ENCODE peak calls at places on chromosomes 16 and 17, in seven cellular contexts. One of them, this sample, is unnamed.
A peak's percentile ranks its signal among the peaks of the same experiment; 100 is the strongest.

GRCh38 chr17:57782051-57782490 is 37.0 kb upstream of the CCDC182 start:
- DNase-seq in HFFc6: no peak
- DNase-seq in brain microvascular endothelial cell: no peak
- DNase-seq in HT-29: no peak
- DNase-seq in prostate gland: no peak
- DNase-seq in posterior cingulate gyrus: no peak
- DNase-seq in effector CD4-positive, alpha-beta T cell: no peak
- DNase-seq in this sample: no peak

GRCh38 chr17:50765454-50766221 is 1.7 kb downstream of the ANKRD40CL start:
- DNase-seq in HT-29: no peak
- DNase-seq in HFFc6: no peak
- DNase-seq in prostate gland: no peak
- DNase-seq in brain microvascular endothelial cell: no peak
- DNase-seq in posterior cingulate gyrus: no peak
- DNase-seq in effector CD4-positive, alpha-beta T cell: no peak
- DNase-seq in this sample: no peak

GRCh38 chr17:59859444-59860025 is 33.2 kb downstream of the TUBD1 start:
- DNase-seq in HFFc6: peak; percentile 65
- DNase-seq in brain microvascular endothelial cell: peak; percentile 49
- DNase-seq in effector CD4-positive, alpha-beta T cell: no peak
- DNase-seq in prostate gland: no peak
- DNase-seq in posterior cingulate gyrus: no peak
- DNase-seq in HT-29: peak; percentile 72
- DNase-seq in this sample: no peak

GRCh38 chr16:1375741-1376410 is 24.1 kb downstream of the GNPTG start:
- DNase-seq in posterior cingulate gyrus: no peak
- DNase-seq in HT-29: no peak
- DNase-seq in prostate gland: no peak
- DNase-seq in effector CD4-positive, alpha-beta T cell: no peak
- DNase-seq in HFFc6: no peak
- DNase-seq in brain microvascular endothelial cell: no peak
- DNase-seq in this sample: no peak

GRCh38 chr17:47324224-47325020 is 667 bp downstream of the EFCAB13 start:
- DNase-seq in effector CD4-positive, alpha-beta T cell: peak; percentile 37
- DNase-seq in posterior cingulate gyrus: no peak
- DNase-seq in HT-29: no peak
- DNase-seq in HFFc6: no peak
- DNase-seq in brain microvascular endothelial cell: no peak
- DNase-seq in prostate gland: peak; percentile 43
- DNase-seq in this sample: no peak

GRCh38 chr17:28755486-28755885 is 11.7 kb downstream of the TRAF4 start:
- DNase-seq in effector CD4-positive, alpha-beta T cell: no peak
- DNase-seq in brain microvascular endothelial cell: no peak
- DNase-seq in HFFc6: no peak
- DNase-seq in prostate gland: no peak
- DNase-seq in posterior cingulate gyrus: no peak
- DNase-seq in HT-29: no peak
- DNase-seq in this sample: no peak

GRCh38 chr17:65794572-65794971 is 233.1 kb upstream of the AXIN2 start:
- DNase-seq in posterior cingulate gyrus: no peak
- DNase-seq in brain microvascular endothelial cell: peak; percentile 11
- DNase-seq in HFFc6: peak; percentile 21
- DNase-seq in HT-29: peak; percentile 73
- DNase-seq in prostate gland: no peak
- DNase-seq in effector CD4-positive, alpha-beta T cell: no peak
- DNase-seq in this sample: no peak

GRCh38 chr17:50043290-50044148 is 12.4 kb upstream of the ITGA3 start:
- DNase-seq in brain microvascular endothelial cell: no peak
- DNase-seq in HFFc6: no peak
- DNase-seq in posterior cingulate gyrus: peak; percentile 54
- DNase-seq in prostate gland: no peak
- DNase-seq in effector CD4-positive, alpha-beta T cell: no peak
- DNase-seq in HT-29: peak; percentile 74
- DNase-seq in this sample: no peak

GRCh38 chr17:40502716-40503115 is 1.3 kb upstream of the TNS4 start:
- DNase-seq in effector CD4-positive, alpha-beta T cell: no peak
- DNase-seq in posterior cingulate gyrus: no peak
- DNase-seq in HFFc6: no peak
- DNase-seq in brain microvascular endothelial cell: no peak
- DNase-seq in prostate gland: no peak
- DNase-seq in HT-29: no peak
- DNase-seq in this sample: no peak

GRCh38 chr16:58329147-58329546 is 34.3 kb upstream of the PRSS54 start:
- DNase-seq in brain microvascular endothelial cell: peak; percentile 5
- DNase-seq in posterior cingulate gyrus: no peak
- DNase-seq in HT-29: no peak
- DNase-seq in effector CD4-positive, alpha-beta T cell: no peak
- DNase-seq in prostate gland: no peak
- DNase-seq in HFFc6: peak; percentile 3
- DNase-seq in this sample: no peak

GRCh38 chr16:85129846-85130706 is 17.8 kb upstream of the CIBAR2 start:
- DNase-seq in HT-29: no peak
- DNase-seq in HFFc6: peak; percentile 36
- DNase-seq in posterior cingulate gyrus: no peak
- DNase-seq in effector CD4-positive, alpha-beta T cell: no peak
- DNase-seq in brain microvascular endothelial cell: no peak
- DNase-seq in prostate gland: no peak
- DNase-seq in this sample: no peak

GRCh38 chr16:26269663-26270062 is 577.9 kb downstream of the HS3ST4 start:
- DNase-seq in prostate gland: no peak
- DNase-seq in HFFc6: no peak
- DNase-seq in posterior cingulate gyrus: no peak
- DNase-seq in brain microvascular endothelial cell: no peak
- DNase-seq in HT-29: no peak
- DNase-seq in effector CD4-positive, alpha-beta T cell: no peak
- DNase-seq in this sample: no peak

GRCh38 chr17:76752006-76752405 is 14.1 kb downstream of the MFSD11 start:
- DNase-seq in HT-29: no peak
- DNase-seq in HFFc6: no peak
- DNase-seq in posterior cingulate gyrus: no peak
- DNase-seq in prostate gland: no peak
- DNase-seq in brain microvascular endothelial cell: no peak
- DNase-seq in effector CD4-positive, alpha-beta T cell: peak; percentile 29
- DNase-seq in this sample: no peak

GRCh38 chr16:8673611-8674412 is 605 bp upstream of the ABAT start:
- DNase-seq in posterior cingulate gyrus: no peak
- DNase-seq in effector CD4-positive, alpha-beta T cell: no peak
- DNase-seq in HT-29: peak; percentile 16
- DNase-seq in brain microvascular endothelial cell: no peak
- DNase-seq in HFFc6: no peak
- DNase-seq in prostate gland: no peak
- DNase-seq in this sample: no peak

GRCh38 chr16:11193494-11193893 is 62.5 kb downstream of the SOCS1 start:
- DNase-seq in posterior cingulate gyrus: no peak
- DNase-seq in brain microvascular endothelial cell: no peak
- DNase-seq in prostate gland: no peak
- DNase-seq in effector CD4-positive, alpha-beta T cell: no peak
- DNase-seq in HT-29: no peak
- DNase-seq in HFFc6: no peak
- DNase-seq in this sample: no peak

GRCh38 chr17:73492125-73492801 is 152.0 kb downstream of the SDK2 start:
- DNase-seq in prostate gland: no peak
- DNase-seq in brain microvascular endothelial cell: no peak
- DNase-seq in HT-29: no peak
- DNase-seq in posterior cingulate gyrus: no peak
- DNase-seq in effector CD4-positive, alpha-beta T cell: no peak
- DNase-seq in HFFc6: no peak
- DNase-seq in this sample: no peak

GRCh38 chr17:77115510-77115909 is 25.3 kb upstream of the SEC14L1 start:
- DNase-seq in prostate gland: no peak
- DNase-seq in brain microvascular endothelial cell: no peak
- DNase-seq in HFFc6: no peak
- DNase-seq in HT-29: no peak
- DNase-seq in effector CD4-positive, alpha-beta T cell: no peak
- DNase-seq in posterior cingulate gyrus: no peak
- DNase-seq in this sample: no peak

This sample was measured in lung.